ENCODE peak calls at places on chromosomes 6 and 20, in six cellular contexts. A is pancreas, G is mammary epithelial cell, H is astrocyte of the cerebellum, M is immature natural killer cell, T is HEK293T. S is an unnamed sample.

GRCh38 chr6:134047673-134048072 is 4.8 kb downstream of the SLC2A12 start:
- DNase-seq in A (no peak), G (no peak), H (no peak), M (no peak), T (no peak), S (no peak)

GRCh38 chr6:117306227-117306784 is 40.9 kb downstream of the VGLL2 start:
- DNase-seq in A (no peak), G (no peak), H (no peak), M (no peak), T (no peak), S (no peak)

GRCh38 chr6:11229267-11230043 is 3.0 kb downstream of the NEDD9 start:
- DNase-seq in A (no peak), G (peak; percentile 69), H (no peak), M (no peak), T (no peak), S (no peak)

GRCh38 chr6:140314675-140315074 is 940.2 kb upstream of the CITED2 start:
- DNase-seq in A (no peak), G (no peak), H (no peak), M (no peak), T (no peak), S (no peak)

GRCh38 chr6:44192428-44193041 is 24.2 kb upstream of the MYMX start:
- DNase-seq in A (no peak), G (no peak), H (no peak), M (no peak), T (no peak), S (no peak)

GRCh38 chr6:156658596-156659316 is 118.4 kb upstream of the ARID1B start:
- DNase-seq in A (no peak), G (no peak), H (peak; percentile 5), M (no peak), T (no peak), S (no peak)

GRCh38 chr6:56488281-56488680 is 154.4 kb downstream of the DST start:
- DNase-seq in A (no peak), G (no peak), H (no peak), M (no peak), T (no peak), S (no peak)

GRCh38 chr20:25389381-25389857 is 1.2 kb downstream of the ABHD12 start:
- DNase-seq in A (no peak), G (peak; percentile 37), H (no peak), M (no peak), T (peak; percentile 15), S (no peak)

GRCh38 chr6:130585587-130585986 is 219.8 kb downstream of the TMEM200A start:
- DNase-seq in A (no peak), G (no peak), H (no peak), M (no peak), T (no peak), S (no peak)

GRCh38 chr6:135853986-135854385 is 2.5 kb downstream of the PDE7B start:
- DNase-seq in A (no peak), G (no peak), H (no peak), M (no peak), T (no peak), S (no peak)

GRCh38 chr20:53297154-53297529 is 296.5 kb downstream of the ZNF217 start:
- DNase-seq in A (no peak), G (no peak), H (no peak), M (no peak), T (no peak), S (no peak)

GRCh38 chr6:49522710-49523593 is 23.2 kb downstream of the GLYATL3 start:
- DNase-seq in A (peak; percentile 22), G (no peak), H (no peak), M (no peak), T (no peak), S (no peak)

GRCh38 chr6:52328721-52329120 is 33.2 kb upstream of the PAQR8 start:
- DNase-seq in A (no peak), G (no peak), H (no peak), M (no peak), T (no peak), S (no peak)

GRCh38 chr6:105259912-105260889 is 80.4 kb upstream of the POPDC3 start:
- DNase-seq in A (no peak), G (no peak), H (no peak), M (no peak), T (no peak), S (no peak)

GRCh38 chr6:144468709-144469108 is 183.6 kb downstream of the UTRN start:
- DNase-seq in A (no peak), G (no peak), H (no peak), M (no peak), T (no peak), S (no peak)

GRCh38 chr20:37885593-37886507 is 17.1 kb upstream of the VSTM2L start:
- DNase-seq in A (no peak), G (no peak), H (no peak), M (no peak), T (no peak), S (no peak)

GRCh38 chr6:36666726-36667591 is 11.6 kb upstream of the CDKN1A start:
- DNase-seq in A (peak; percentile 82), G (peak; percentile 99), H (peak; percentile 80), M (no peak), T (peak; percentile 56), S (peak; percentile 26)

GRCh38 chr20:7714549-7714948 is 225.7 kb downstream of the HAO1 start:
- DNase-seq in A (no peak), G (no peak), H (no peak), M (no peak), T (no peak), S (no peak)

GRCh38 chr6:28565823-28566526 is 40.3 kb downstream of the GPX5 start:
- DNase-seq in A (no peak), G (no peak), H (no peak), M (no peak), T (no peak), S (no peak)

GRCh38 chr20:888057-888456 is 28.1 kb downstream of the ANGPT4 start:
- DNase-seq in A (no peak), G (no peak), H (no peak), M (no peak), T (no peak), S (no peak)

GRCh38 chr6:110628330-110628729 is 151.9 kb upstream of the SLC22A16 start:
- DNase-seq in A (no peak), G (peak; percentile 69), H (peak; percentile 8), M (no peak), T (no peak), S (no peak)

GRCh38 chr6:16472349-16473069 is 234.1 kb downstream of the GMPR start:
- DNase-seq in A (no peak), G (no peak), H (no peak), M (no peak), T (no peak), S (no peak)

GRCh38 chr20:54346269-54346668 is 129.1 kb upstream of the DOK5 start:
- DNase-seq in A (no peak), G (no peak), H (no peak), M (no peak), T (no peak), S (no peak)